ENCODE peak calls at places on chromosomes 4 and X, in five cellular contexts. T is K562, S is ovary, C is lower lobe of right lung, K is tibial artery. Y is an unnamed sample. For H3K4me1, the result is how much of the 10 kb centered on the place peaks cover.

GRCh38 chr4:85644061-85644460 is 169.1 kb downstream of the ARHGAP24 start:
- DNase-seq in K (no peak), C (no peak), S (no peak), T (no peak), Y (no peak)

GRCh38 chr4:6271701-6272465 is 2.2 kb downstream of the WFS1 start:
- DNase-seq in K (no peak), S (peak), T (no peak), C (peak), Y (no peak)

GRCh38 chrX:104854188-104854587 is 288.2 kb downstream of the IL1RAPL2 start:
- DNase-seq in K (no peak), S (no peak), C (no peak), T (no peak), Y (no peak)

GRCh38 chrX:40996886-40997530 is 88.2 kb upstream of the USP9X start:
- DNase-seq in S (no peak), K (peak), T (peak), C (no peak), Y (peak)

GRCh38 chr4:80097395-80098177 is 24.6 kb upstream of the ANTXR2 start:
- DNase-seq in K (peak), T (peak), C (no peak), S (no peak), Y (peak)

GRCh38 chr4:77196866-77197265 is 39.9 kb downstream of the CCNG2 start:
- DNase-seq in T (no peak), K (no peak), C (no peak), S (no peak), Y (no peak)

GRCh38 chrX:68746988-68747387 is 81.8 kb upstream of the EFNB1 start:
- DNase-seq in S (no peak), K (no peak), T (no peak), C (no peak), Y (no peak)

GRCh38 chrX:31508338-31508737 is 436.5 kb upstream of the FTHL17 start:
- DNase-seq in T (no peak), S (no peak), K (no peak), C (no peak), Y (peak)

GRCh38 chr4:2768124-2768523 is 12.0 kb upstream of the TNIP2 start:
- DNase-seq in C (peak), K (no peak), S (no peak), T (no peak), Y (no peak)

GRCh38 chrX:114924846-114925245 is 92.6 kb downstream of the IL13RA2 start:
- DNase-seq in C (no peak), K (no peak), T (no peak), S (no peak), Y (no peak)

GRCh38 chr4:183391204-183391603 is 53.2 kb upstream of the CDKN2AIP start:
- DNase-seq in K (no peak), C (no peak), S (no peak), T (no peak), Y (no peak)

GRCh38 chr4:110196871-110197420 is 1.5 kb downstream of the ELOVL6 start:
- DNase-seq in C (no peak), K (peak), S (peak), T (peak), Y (no peak)

GRCh38 chr4:73713650-73714049 is 26.7 kb upstream of the CXCL8 start:
- DNase-seq in C (no peak), S (no peak), K (no peak), T (no peak), Y (no peak)

GRCh38 chr4:53186714-53187358 is 179.0 kb downstream of the SCFD2 start:
- DNase-seq in T (peak), S (no peak), C (no peak), K (no peak), Y (no peak)

GRCh38 chr4:88075336-88075735 is 67.9 kb downstream of the PKD2 start:
- DNase-seq in T (no peak), S (no peak), C (no peak), K (no peak), Y (no peak)

GRCh38 chr4:1939664-1940509 is 68.7 kb downstream of the NSD2 start:
- DNase-seq in K (no peak), C (no peak), T (no peak), S (no peak), Y (no peak)

GRCh38 chrX:153513265-153513664 is 4.2 kb upstream of the ATP2B3 start:
- DNase-seq in C (no peak), K (no peak), T (no peak), S (no peak), Y (no peak)

GRCh38 chrX:56987741-56988140 is 7.6 kb downstream of the SPIN3 start:
- DNase-seq in K (no peak), T (no peak), C (no peak), S (no peak), Y (no peak)

GRCh38 chrX:41369152-41369551 is 35.2 kb downstream of the DDX3X start:
- DNase-seq in T (no peak), S (no peak), K (no peak), C (no peak), Y (no peak)

GRCh38 chr4:176044589-176044951 is 21.1 kb upstream of the WDR17 start:
- DNase-seq in K (no peak), S (no peak), T (no peak), C (no peak), Y (no peak)

GRCh38 chr4:114226178-114226577 is 246.7 kb upstream of the ARSJ start:
- DNase-seq in S (no peak), T (no peak), K (no peak), C (no peak), Y (no peak)

GRCh38 chr4:54254116-54254914 is 25.2 kb downstream of the PDGFRA start:
- DNase-seq in C (no peak), T (no peak), S (no peak), K (no peak), Y (no peak)

GRCh38 chr4:103498161-103499070 is 221.4 kb downstream of the TACR3 start:
- DNase-seq in T (no peak), K (no peak), C (no peak), S (no peak), Y (no peak)

GRCh38 chr4:10121568-10122097 is 5.0 kb upstream of the WDR1 start:
- DNase-seq in C (no peak), S (no peak), K (no peak), T (no peak), Y (no peak)

GRCh38 chr4:10119263-10119662 is 2.7 kb upstream of the WDR1 start:
- DNase-seq in S (no peak), C (no peak), K (no peak), T (no peak), Y (no peak)

GRCh38 chr4:10120943-10121567 is 4.5 kb upstream of the WDR1 start:
- DNase-seq in T (no peak), S (no peak), K (no peak), C (peak), Y (no peak)

GRCh38 chr4:10118355-10119004 is 1.9 kb upstream of the WDR1 start:
- DNase-seq in S (no peak), K (no peak), C (no peak), T (peak), Y (no peak)

GRCh38 chr4:10119773-10120172 is 3.2 kb upstream of the WDR1 start:
- DNase-seq in S (no peak), K (no peak), C (no peak), T (no peak), Y (no peak)
- H3K4me3 ChIP-seq in S (no peak), K (no peak), C (no peak), T (no peak), Y (no peak)

GRCh38 chr4:123398803-123399637 is 2.4 kb downstream of the SPRY1 start:
- DNase-seq in K (peak), T (peak), C (peak), S (peak), Y (no peak)
- TF ChIP-seq CTCF in K (no peak), T (no peak), C (no peak), S (no peak), Y (no peak)

GRCh38 chrX:132631579-132632232 is 142.9 kb upstream of the MBNL3 start:
- DNase-seq in K (no peak), C (no peak), T (peak), S (no peak), Y (no peak)
- H3K4me1 ChIP-seq in K (under half), C (under half), T (under half), S (under half), Y (under half)

GRCh38 chrX:76148753-76149152 is 24.1 kb upstream of the PBDC1 start:
- DNase-seq in C (no peak), S (peak), K (no peak), T (peak), Y (peak)
- H3K4me3 ChIP-seq in C (peak), S (no peak), K (peak), T (no peak), Y (peak)

Y was measured in BE2C.